ENCODE peak calls at places on chromosomes 13 and 19, in five cellular contexts. Z, K, P, L and B are unnamed samples.

GRCh38 chr13:99214232-99214631 is 13.6 kb downstream of the UBAC2 start:
- DNase-seq in Z (peak; percentile 69), K (no peak), P (no peak), L (peak; percentile 31), B (peak; percentile 67)

GRCh38 chr19:47351545-47351944 is 2.4 kb downstream of the DHX34 start:
- DNase-seq in Z (peak; percentile 58), K (no peak), P (peak; percentile 32), L (no peak), B (no peak)

GRCh38 chr19:4539697-4540581 is at the start of gene LRG1:
- DNase-seq in Z (peak; percentile 69), K (no peak), P (no peak), L (no peak), B (peak; percentile 77)

GRCh38 chr13:26007261-26007765 is 44.5 kb downstream of the SHISA2 start:
- DNase-seq in Z (no peak), K (no peak), P (no peak), L (no peak), B (no peak)

GRCh38 chr19:1133471-1133929 is 29.7 kb downstream of the GPX4 start:
- DNase-seq in Z (peak; percentile 72), K (peak; percentile 63), P (no peak), L (peak; percentile 70), B (peak; percentile 93)

GRCh38 chr19:19606021-19606420 is 12.5 kb downstream of the PBX4 start:
- DNase-seq in Z (no peak), K (peak; percentile 52), P (no peak), L (peak; percentile 64), B (no peak)

GRCh38 chr13:44768233-44768632 is 192.1 kb upstream of the TSC22D1 start:
- DNase-seq in Z (peak; percentile 43), K (no peak), P (no peak), L (peak; percentile 54), B (peak; percentile 48)

GRCh38 chr19:50646074-50646807 is 3.0 kb upstream of the C19orf81 start:
- DNase-seq in Z (no peak), K (no peak), P (peak; percentile 83), L (no peak), B (no peak)

GRCh38 chr13:73657821-73658540 is 476.2 kb downstream of the KLF12 start:
- DNase-seq in Z (no peak), K (no peak), P (peak; percentile 14), L (no peak), B (no peak)

GRCh38 chr13:90201198-90201597 is 1146.3 kb upstream of the MIR17HG start:
- DNase-seq in Z (no peak), K (no peak), P (peak; percentile 56), L (no peak), B (no peak)

GRCh38 chr19:6292006-6292405 is 12.2 kb upstream of the MLLT1 start:
- DNase-seq in Z (no peak), K (no peak), P (no peak), L (no peak), B (no peak)

GRCh38 chr19:34193876-34194275 is 21.6 kb downstream of the LSM14A start:
- DNase-seq in Z (no peak), K (no peak), P (no peak), L (no peak), B (no peak)

GRCh38 chr19:4376991-4377781 is 23.2 kb downstream of the SH3GL1 start:
- DNase-seq in Z (no peak), K (no peak), P (peak; percentile 44), L (no peak), B (no peak)

GRCh38 chr19:7376151-7376852 is 27.6 kb downstream of the ARHGEF18 start:
- DNase-seq in Z (no peak), K (no peak), P (no peak), L (no peak), B (no peak)

GRCh38 chr13:25207291-25207690 is 35.2 kb upstream of the AMER2 start:
- DNase-seq in Z (no peak), K (no peak), P (no peak), L (no peak), B (no peak)

GRCh38 chr13:44411841-44412240 is 38.2 kb downstream of the SERP2 start:
- DNase-seq in Z (no peak), K (no peak), P (no peak), L (no peak), B (no peak)